ENCODE peak calls at places on chromosome X, in seven cellular contexts. Q is fibroblast of lung; W is substantia nigra; S is esophagus muscularis mucosa; Z is tibial nerve; P is CD4-positive, alpha-beta T cell; R is HCT116. E is an unnamed sample.
A peak's percentile ranks its signal among the peaks of the same experiment; 100 is the strongest.

GRCh38 chrX:65522739-65523372 is 11.7 kb downstream of the LAS1L start:
- DNase-seq in P (no peak), Q (peak; percentile 32), Z (no peak), S (no peak), R (no peak), W (no peak), E (no peak)

GRCh38 chrX:68632491-68632890 is 15.0 kb upstream of the STARD8 start:
- DNase-seq in W (no peak), Q (no peak), Z (no peak), R (no peak), S (no peak), P (no peak), E (no peak)

GRCh38 chrX:54495814-54496516 is at the start of gene FGD1:
- DNase-seq in S (peak; percentile 91), W (peak; percentile 25), Q (peak; percentile 56), R (no peak), Z (peak; percentile 38), P (peak; percentile 2), E (peak; percentile 76)

GRCh38 chrX:13598877-13599276 is 29.5 kb downstream of the EGFL6 start:
- DNase-seq in P (no peak), Q (peak; percentile 18), R (no peak), W (no peak), Z (no peak), S (no peak), E (no peak)

GRCh38 chrX:48676893-48677270 is 6.7 kb upstream of the WAS start:
- DNase-seq in Z (no peak), Q (no peak), R (no peak), P (no peak), S (no peak), W (no peak), E (no peak)

GRCh38 chrX:66074920-66075879 is 35.3 kb upstream of the VSIG4 start:
- DNase-seq in S (no peak), Q (no peak), R (no peak), W (peak; percentile 3), Z (peak; percentile 8), P (no peak), E (peak; percentile 73)

GRCh38 chrX:3638280-3638873 is 75.1 kb downstream of the PRKX start:
- DNase-seq in W (peak; percentile 1), R (peak; percentile 7), S (no peak), Z (peak; percentile 29), Q (peak; percentile 49), P (peak; percentile 5), E (no peak)

GRCh38 chrX:8684201-8684600 is 47.7 kb downstream of the ANOS1 start:
- DNase-seq in R (no peak), P (no peak), Z (no peak), W (no peak), Q (no peak), S (no peak), E (no peak)

GRCh38 chrX:120671963-120672362 is 42.1 kb upstream of the C1GALT1C1 start:
- DNase-seq in S (no peak), Q (no peak), R (no peak), W (no peak), P (no peak), Z (no peak), E (no peak)
- H3K27ac ChIP-seq in S (peak overlapping the region; percentile 63), Q (no peak overlapping the region), R (no peak overlapping the region), W (no peak overlapping the region), P (no peak overlapping the region), Z (peak overlapping the region; percentile 75), E (no peak overlapping the region)

GRCh38 chrX:101550362-101550761 is at the start of gene ARMCX1:
- DNase-seq in S (peak; percentile 92), Q (peak; percentile 83), R (no peak), Z (peak; percentile 75), P (no peak), W (peak; percentile 52), E (peak; percentile 65)
- H3K27ac ChIP-seq in S (peak within 1 kb of the TSS; percentile 89), Q (peak within 1 kb of the TSS; percentile 93), R (no peak within 1 kb of the TSS), Z (peak within 1 kb of the TSS; percentile 98), P (no peak within 1 kb of the TSS), W (peak within 1 kb of the TSS; percentile 76), E (peak within 1 kb of the TSS; percentile 75)

DNA sequence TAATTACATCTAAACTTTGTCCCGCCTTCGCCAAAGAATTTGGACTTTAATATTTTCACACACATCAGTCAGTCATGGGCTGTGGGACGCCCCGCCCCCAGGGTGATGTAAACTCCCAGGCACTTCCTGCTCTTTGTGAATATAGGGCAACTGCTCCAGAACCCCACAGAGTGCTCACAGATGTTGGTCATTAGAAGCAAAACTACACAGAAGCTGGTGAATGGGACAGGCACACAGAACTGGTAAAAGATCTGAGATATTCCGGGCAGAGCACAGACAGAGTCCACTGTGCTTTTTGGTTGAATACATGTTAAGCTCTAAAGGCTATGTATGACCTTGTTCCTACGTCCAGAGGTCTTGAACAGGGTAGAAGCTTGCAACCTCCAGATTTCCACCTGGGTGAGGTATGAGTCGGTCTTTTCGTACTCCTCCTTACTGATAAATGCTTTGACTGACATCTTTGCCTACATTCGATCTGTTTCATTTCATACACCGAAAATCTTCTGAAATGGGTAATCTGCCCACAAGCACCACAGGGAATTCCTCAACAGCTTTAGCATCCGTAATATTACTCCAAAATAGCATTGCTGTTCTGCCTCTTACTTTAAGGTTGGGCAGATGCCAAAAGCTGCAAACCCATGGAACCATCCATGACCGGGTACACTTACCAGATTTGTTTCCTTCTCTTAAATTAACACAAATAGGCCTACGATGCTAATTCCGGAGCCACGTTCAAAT is 144.6 kb downstream of the AMELX start:
- DNase-seq in S (no peak), Z (no peak), P (no peak), R (no peak), W (no peak), Q (peak; percentile 53), E (peak; percentile 58)
- H3K27ac ChIP-seq in S (peak overlapping the region; percentile 73), Z (peak overlapping the region; percentile 79), P (no peak overlapping the region), R (no peak overlapping the region), W (no peak overlapping the region), Q (peak overlapping the region; percentile 44), E (no peak overlapping the region)

DNA sequence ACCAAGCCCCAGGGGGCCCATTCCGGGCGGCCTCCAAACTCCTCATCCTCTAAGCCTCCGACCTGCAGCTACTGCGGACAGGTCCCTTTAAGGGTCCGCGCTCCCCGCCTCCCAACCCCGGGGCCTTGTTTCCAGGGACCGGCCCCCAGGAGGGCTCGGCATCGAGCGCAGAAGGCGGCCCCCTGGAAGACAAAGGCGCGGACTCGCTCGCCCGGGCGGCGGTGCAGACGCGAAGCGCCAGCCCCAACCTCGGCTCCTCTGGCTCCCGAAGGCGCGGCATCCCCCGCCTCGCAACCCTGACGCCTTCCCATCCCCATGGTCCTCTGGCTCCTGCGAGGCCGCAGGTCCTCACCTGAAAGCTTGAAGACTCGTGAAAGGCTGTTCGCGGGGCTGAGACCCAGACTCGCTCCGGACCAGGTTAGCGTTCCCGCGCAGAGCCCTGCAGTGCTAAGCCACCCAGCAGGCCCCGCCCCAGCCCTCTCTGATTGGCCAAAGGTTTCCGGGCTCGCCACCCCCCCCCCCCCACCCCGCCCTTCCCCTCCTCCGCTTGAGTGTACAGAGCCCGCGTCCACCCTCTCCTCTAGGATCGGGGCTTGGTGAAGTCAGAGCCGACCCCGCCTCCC is at the start of gene TMSB15A:
- DNase-seq in Q (peak; percentile 57), Z (peak; percentile 55), R (no peak), W (peak; percentile 28), P (peak; percentile 21), S (peak; percentile 91), E (peak; percentile 77)
- H3K27ac ChIP-seq in Q (no peak within 1 kb of the TSS), Z (peak within 1 kb of the TSS; percentile 24), R (no peak within 1 kb of the TSS), W (no peak within 1 kb of the TSS), P (no peak within 1 kb of the TSS), S (peak within 1 kb of the TSS; percentile 30), E (no peak within 1 kb of the TSS)

DNA sequence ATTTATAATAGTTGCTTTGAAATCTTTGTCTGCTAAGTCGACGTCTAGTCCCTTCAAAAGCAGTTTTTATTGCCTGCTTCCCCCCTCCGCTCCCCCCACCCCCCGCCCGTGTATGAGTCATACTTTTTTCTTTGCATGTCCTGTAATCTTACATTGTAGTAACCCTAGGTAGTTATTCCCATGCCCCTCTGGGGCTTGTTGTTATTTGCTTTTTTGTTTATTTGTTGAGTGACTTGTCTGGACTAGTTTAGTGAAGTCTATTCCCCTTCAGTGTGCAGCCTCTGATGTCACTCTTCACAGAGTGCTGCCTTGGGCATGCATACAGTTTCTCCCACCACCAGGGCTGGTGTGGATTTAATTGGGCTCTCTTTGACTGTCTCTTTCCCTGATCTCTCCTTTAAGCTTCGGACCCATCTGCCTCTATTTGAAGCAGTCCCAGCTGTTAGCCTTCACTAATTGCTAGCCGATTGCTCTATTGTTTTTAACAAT is 86.2 kb downstream of the PPEF1 start:
- DNase-seq in P (no peak), W (no peak), S (no peak), R (no peak), Q (peak; percentile 1), Z (no peak), E (no peak)
- H3K27ac ChIP-seq in P (no peak overlapping the region), W (no peak overlapping the region), S (no peak overlapping the region), R (no peak overlapping the region), Q (no peak overlapping the region), Z (no peak overlapping the region), E (no peak overlapping the region)

DNA sequence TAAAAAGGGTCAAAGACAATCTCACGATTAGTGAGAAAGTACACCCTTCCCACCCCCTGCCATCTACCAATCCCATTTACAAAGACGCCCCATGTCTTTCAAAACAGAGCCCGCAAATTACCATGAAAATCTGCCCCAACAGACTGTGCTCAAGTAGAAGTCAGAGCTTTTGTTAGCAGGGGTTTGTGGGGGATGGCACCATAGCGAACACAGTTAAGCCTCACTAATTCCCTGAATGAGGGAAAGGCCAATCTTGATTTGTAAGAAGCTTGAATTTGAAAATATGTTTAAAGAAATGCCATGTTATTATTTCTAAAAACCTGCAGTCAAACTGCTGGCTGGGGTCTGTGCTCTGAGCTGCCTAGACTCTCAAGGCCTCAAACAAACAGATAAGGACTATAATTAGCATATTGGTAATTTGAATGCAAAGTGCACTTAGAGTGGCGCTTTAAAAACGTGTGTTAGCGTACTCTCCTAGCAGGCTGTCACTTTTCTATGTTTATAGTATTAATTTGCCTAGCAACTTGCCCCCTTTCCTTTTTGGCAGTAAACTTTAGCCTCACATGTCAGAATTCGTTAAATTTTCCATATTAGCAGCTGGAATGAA is 9.4 kb upstream of the PAK3 start:
- DNase-seq in Z (no peak), W (no peak), Q (no peak), S (no peak), R (no peak), P (no peak), E (no peak)
- H3K27ac ChIP-seq in Z (no peak overlapping the region), W (no peak overlapping the region), Q (no peak overlapping the region), S (no peak overlapping the region), R (no peak overlapping the region), P (no peak overlapping the region), E (no peak overlapping the region)

DNA sequence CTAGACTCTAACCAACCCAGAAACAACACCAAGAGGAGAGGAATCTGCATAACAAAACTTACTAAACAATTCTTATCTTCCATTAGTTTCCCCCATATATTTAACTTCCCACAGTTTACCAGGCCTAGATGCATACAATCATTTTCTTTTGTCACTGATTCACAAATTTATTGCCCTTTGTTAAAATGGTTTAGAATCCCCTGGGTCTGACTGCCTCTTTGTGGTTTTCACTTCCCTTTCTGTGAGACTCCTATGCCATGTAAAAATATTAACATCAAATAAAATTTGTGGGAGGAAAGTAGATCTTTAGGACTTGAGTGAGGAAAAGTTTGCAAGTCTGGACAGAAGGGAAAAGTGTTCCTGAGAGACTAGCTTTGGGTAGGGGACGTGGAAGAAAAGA is 393.8 kb upstream of the CNKSR2 start:
- DNase-seq in W (no peak), Q (no peak), Z (no peak), S (no peak), R (no peak), P (no peak), E (no peak)
- H3K27ac ChIP-seq in W (no peak overlapping the region), Q (no peak overlapping the region), Z (no peak overlapping the region), S (no peak overlapping the region), R (no peak overlapping the region), P (no peak overlapping the region), E (no peak overlapping the region)

E was measured in psoas muscle.